ENCODE peak calls at places on chromosome 20, in five cellular contexts. I is glomerular endothelial cell; F is stimulated activated CD4-positive, alpha-beta T cell treated with anti-CD3 and anti-CD28 coated beads, Interleukin-1b, Interleukin-23, amount 100 ng/mL, for 48 hours; W is breast epithelium; K is heart right ventricle. A is an unnamed sample.

GRCh38 chr20:58688838-58689237 is 3.8 kb upstream of the NPEPL1 start:
- DNase-seq in F (no peak), I (no peak), W (no peak), K (no peak), A (no peak)

GRCh38 chr20:35007413-35007812 is 51.7 kb downstream of the MYH7B start:
- DNase-seq in F (no peak), K (no peak), I (no peak), W (no peak), A (no peak)

GRCh38 chr20:46688151-46689081 is 828 bp downstream of the TP53RK start:
- DNase-seq in I (no peak), K (no peak), W (peak), F (no peak), A (no peak)

GRCh38 chr20:11217322-11217989 is 543.7 kb upstream of the JAG1 start:
- DNase-seq in I (no peak), F (no peak), K (no peak), W (no peak), A (no peak)

GRCh38 chr20:62539646-62540045 is 63.9 kb upstream of the GATA5 start:
- DNase-seq in K (no peak), I (no peak), W (no peak), F (no peak), A (no peak)

GRCh38 chr20:56843386-56843785 is 214.3 kb downstream of the TFAP2C start:
- DNase-seq in F (no peak), K (no peak), W (no peak), I (no peak), A (no peak)

GRCh38 chr20:61694666-61695065 is 371.0 kb downstream of the TAF4 start:
- DNase-seq in F (no peak), I (no peak), K (peak), W (no peak), A (no peak)

GRCh38 chr20:10671850-10672578 is 1.8 kb downstream of the JAG1 start:
- DNase-seq in W (peak), K (peak), I (no peak), F (no peak), A (peak)

GRCh38 chr20:9172908-9173307 is 104.0 kb downstream of the PLCB4 start:
- DNase-seq in F (no peak), W (no peak), I (no peak), K (no peak), A (no peak)

GRCh38 chr20:38217791-38218565 is 42.6 kb downstream of the KIAA1755 start:
- DNase-seq in I (no peak), K (peak), W (no peak), F (no peak), A (no peak)

GRCh38 chr20:24590193-24590982 is 121.0 kb downstream of the SYNDIG1 start:
- DNase-seq in W (no peak), I (no peak), F (no peak), K (no peak), A (no peak)

GRCh38 chr20:23128461-23129125 is 42.5 kb upstream of the CD93 start:
- DNase-seq in W (no peak), I (no peak), F (no peak), K (no peak), A (peak)

GRCh38 chr20:51784299-51784698 is 16.1 kb upstream of the ATP9A start:
- DNase-seq in F (no peak), I (no peak), K (no peak), W (no peak), A (no peak)

GRCh38 chr20:57841297-57841866 is 131.6 kb upstream of the PMEPA1 start:
- DNase-seq in I (no peak), W (no peak), F (no peak), K (no peak), A (no peak)

GRCh38 chr20:35991142-35991771 is 22.9 kb downstream of the CNBD2 start:
- DNase-seq in F (peak), W (no peak), K (no peak), I (no peak), A (no peak)

GRCh38 chr20:48190757-48191156 is 405.5 kb upstream of the SULF2 start:
- DNase-seq in F (no peak), W (no peak), K (no peak), I (no peak), A (no peak)

GRCh38 chr20:23133560-23133998 is 47.5 kb upstream of the CD93 start:
- DNase-seq in K (no peak), I (no peak), F (no peak), W (no peak), A (peak)

GRCh38 chr20:11234181-11234969 is 560.6 kb upstream of the JAG1 start:
- DNase-seq in K (no peak), I (no peak), W (no peak), F (no peak), A (no peak)

GRCh38 chr20:23629017-23629541 is 8.7 kb downstream of the CST3 start:
- DNase-seq in W (no peak), K (no peak), F (no peak), I (no peak), A (no peak)

GRCh38 chr20:53611449-53611894 is 17.8 kb upstream of the ZNF217 start:
- DNase-seq in K (no peak), W (no peak), I (peak), F (no peak), A (peak)

GRCh38 chr20:22949710-22950109 is 85.4 kb upstream of the SSTR4 start:
- DNase-seq in F (no peak), K (no peak), I (peak), W (no peak), A (no peak)

GRCh38 chr20:35010405-35011192 is 54.9 kb downstream of the MYH7B start:
- DNase-seq in K (no peak), W (peak), I (no peak), F (no peak), A (no peak)

GRCh38 chr20:17721802-17722486 is 22.2 kb downstream of the BANF2 start:
- DNase-seq in K (no peak), F (no peak), I (no peak), W (no peak), A (no peak)

GRCh38 chr20:8903655-8904605 is 165.0 kb upstream of the PLCB4 start:
- DNase-seq in W (no peak), K (no peak), I (no peak), F (no peak), A (no peak)

GRCh38 chr20:33474963-33475362 is 14.9 kb upstream of the CBFA2T2 start:
- DNase-seq in W (no peak), I (no peak), K (no peak), F (no peak), A (no peak)

A was measured in suprapubic skin.